ENCODE peak calls at places on chromosome 9, in ten cellular contexts. Y, C, Z, K, U, I, A, J, V and B are unnamed samples.

GRCh38 chr9:121292801-121293241 is 24.9 kb downstream of the GSN start:
- DNase-seq in Z (no peak), K (no peak), U (no peak), I (no peak), C (no peak), J (no peak), A (no peak), V (no peak), Y (no peak), B (no peak)

GRCh38 chr9:80874276-80874675 is 815.1 kb downstream of the TLE1 start:
- DNase-seq in V (no peak), Z (no peak), U (peak; percentile 72), Y (no peak), I (no peak), J (no peak), C (no peak), A (no peak), K (no peak), B (peak; percentile 62)

GRCh38 chr9:63817622-63818518 is 1467.1 kb downstream of the FOXD4L5 start:
- DNase-seq in K (no peak), J (peak; percentile 52), V (peak; percentile 73), Z (peak; percentile 84), I (no peak), U (no peak), A (peak; percentile 26), C (peak; percentile 88), Y (no peak), B (peak; percentile 3)

GRCh38 chr9:114908104-114908621 is 22.2 kb downstream of the TNFSF8 start:
- DNase-seq in V (no peak), A (peak; percentile 91), Z (no peak), K (peak; percentile 78), C (peak; percentile 99), I (peak; percentile 94), Y (no peak), J (no peak), U (peak; percentile 47), B (peak; percentile 71)

GRCh38 chr9:86714976-86715375 is 232.3 kb downstream of the GAS1 start:
- DNase-seq in A (no peak), C (no peak), I (no peak), U (peak; percentile 28), J (no peak), Y (no peak), K (no peak), V (no peak), Z (no peak), B (peak; percentile 93)

GRCh38 chr9:138020120-138020794 is 142.7 kb downstream of the CACNA1B start:
- DNase-seq in K (peak; percentile 74), J (no peak), I (no peak), Z (peak; percentile 9), U (no peak), V (no peak), C (peak; percentile 54), Y (no peak), A (no peak), B (no peak)

GRCh38 chr9:83715794-83716193 is 8.0 kb upstream of the UBQLN1 start:
- DNase-seq in V (no peak), A (no peak), C (no peak), J (no peak), U (no peak), Y (no peak), Z (no peak), I (no peak), K (no peak), B (no peak)

GRCh38 chr9:5879419-5880181 is 11.1 kb upstream of the MLANA start:
- DNase-seq in U (peak; percentile 36), C (peak; percentile 94), Z (no peak), I (no peak), A (peak; percentile 40), V (no peak), Y (no peak), J (no peak), K (no peak), B (peak; percentile 72)

GRCh38 chr9:110257097-110257955 is 1.0 kb upstream of the TXN start:
- DNase-seq in C (peak; percentile 65), Z (no peak), U (peak; percentile 29), I (no peak), J (no peak), A (peak; percentile 19), Y (no peak), K (no peak), V (peak; percentile 24), B (peak; percentile 23)

GRCh38 chr9:128771094-128771721 is 519 bp downstream of the ZER1 start:
- DNase-seq in I (no peak), J (no peak), U (no peak), A (no peak), K (no peak), Z (no peak), C (peak; percentile 74), V (no peak), Y (no peak), B (peak; percentile 12)

GRCh38 chr9:127566351-127567001 is 45.6 kb upstream of the STXBP1 start:
- DNase-seq in J (no peak), U (no peak), C (peak; percentile 87), V (no peak), Z (no peak), I (no peak), A (no peak), Y (no peak), K (no peak), B (no peak)

GRCh38 chr9:76681556-76681955 is 82.7 kb upstream of the PCA3 start:
- DNase-seq in C (no peak), Z (no peak), J (no peak), Y (no peak), I (no peak), U (no peak), V (no peak), K (no peak), A (no peak), B (no peak)

GRCh38 chr9:114506082-114506390 is 763 bp upstream of the WHRN start:
- DNase-seq in Z (no peak), J (no peak), V (no peak), C (no peak), K (no peak), A (no peak), I (no peak), U (no peak), Y (no peak), B (no peak)

GRCh38 chr9:121271368-121272351 is 3.7 kb downstream of the GSN start:
- DNase-seq in C (no peak), I (no peak), U (peak; percentile 84), Y (no peak), V (no peak), Z (no peak), K (no peak), A (peak; percentile 83), J (no peak), B (peak; percentile 94)

GRCh38 chr9:19087601-19088000 is 15.1 kb downstream of the HAUS6 start:
- DNase-seq in Z (no peak), A (no peak), Y (no peak), C (no peak), J (no peak), U (peak; percentile 32), V (no peak), K (no peak), I (no peak), B (no peak)

GRCh38 chr9:130236436-130236985 is 29.0 kb upstream of the HMCN2 start:
- DNase-seq in U (no peak), V (no peak), K (no peak), Z (no peak), I (no peak), J (no peak), Y (no peak), A (no peak), C (peak; percentile 13), B (no peak)

GRCh38 chr9:93648181-93648580 is 71.8 kb downstream of the PHF2 start:
- DNase-seq in A (no peak), K (no peak), Y (no peak), Z (no peak), I (no peak), C (peak; percentile 40), J (no peak), V (no peak), U (no peak), B (no peak)

GRCh38 chr9:75111019-75111622 is 22.8 kb downstream of the OSTF1 start:
- DNase-seq in K (no peak), U (no peak), Y (no peak), I (no peak), C (no peak), A (no peak), J (no peak), V (no peak), Z (no peak), B (no peak)

GRCh38 chr9:16030513-16031185 is 477.8 kb downstream of the CCDC171 start:
- DNase-seq in I (no peak), K (no peak), J (no peak), C (peak; percentile 95), U (peak; percentile 98), Y (no peak), V (peak; percentile 8), Z (no peak), A (peak; percentile 89), B (peak; percentile 92)

GRCh38 chr9:84278131-84278530 is 62.4 kb downstream of the SLC28A3 start:
- DNase-seq in I (no peak), K (no peak), J (no peak), V (no peak), A (no peak), Z (no peak), C (no peak), U (peak; percentile 89), Y (no peak), B (peak; percentile 8)

GRCh38 chr9:118829334-118829733 is 539.9 kb downstream of the BRINP1 start:
- DNase-seq in V (no peak), U (no peak), J (no peak), I (peak; percentile 33), Y (no peak), C (no peak), Z (no peak), K (no peak), A (peak; percentile 24), B (peak; percentile 36)

GRCh38 chr9:124555043-124555442 is 47.8 kb upstream of the NR5A1 start:
- DNase-seq in Y (no peak), V (no peak), A (no peak), U (no peak), I (no peak), K (no peak), J (no peak), C (no peak), Z (no peak), B (no peak)

GRCh38 chr9:77488439-77489126 is 159.5 kb downstream of the GNA14 start:
- DNase-seq in J (no peak), I (peak; percentile 13), A (no peak), Z (no peak), K (no peak), V (no peak), Y (no peak), U (peak; percentile 44), C (no peak), B (peak; percentile 37)

GRCh38 chr9:98104445-98104881 is 14.6 kb downstream of the TRIM14 start:
- DNase-seq in V (no peak), A (no peak), C (no peak), I (no peak), Y (no peak), J (no peak), Z (peak; percentile 39), K (no peak), U (no peak), B (no peak)

GRCh38 chr9:86838883-86839497 is 108.3 kb downstream of the GAS1 start:
- DNase-seq in K (no peak), J (no peak), V (no peak), A (no peak), Y (no peak), I (no peak), Z (no peak), C (no peak), U (no peak), B (no peak)

GRCh38 chr9:76773051-76773450 is 8.8 kb downstream of the PCA3 start:
- DNase-seq in I (no peak), K (no peak), V (no peak), A (no peak), J (no peak), U (peak; percentile 69), Y (no peak), Z (no peak), C (no peak), B (no peak)

GRCh38 chr9:36590246-36590645 is 17.6 kb downstream of the MELK start:
- DNase-seq in K (no peak), A (no peak), J (no peak), V (no peak), U (no peak), I (no peak), Z (no peak), Y (no peak), C (no peak), B (no peak)

GRCh38 chr9:38687389-38687842 is 32.5 kb downstream of the FAM240B start:
- DNase-seq in Z (no peak), I (peak; percentile 35), Y (no peak), K (no peak), J (peak; percentile 22), A (peak; percentile 82), U (peak; percentile 39), V (no peak), C (peak; percentile 92), B (no peak)